ENCODE peak calls at places on chromosomes 4 and X, in six cellular contexts. D is A549, K is K562, U is IMR-90, N is GM12878, J is HepG2. I is an unnamed sample.

GRCh38 chr4:78863991-78864390 is 75.2 kb downstream of the PAQR3 start:
- DNase-seq in D (no peak), K (no peak), U (no peak), N (no peak), J (no peak), I (no peak)

GRCh38 chr4:126890994-126891393 is 741.8 kb upstream of the INTU start:
- DNase-seq in D (no peak), K (no peak), U (peak), N (no peak), J (no peak), I (no peak)

GRCh38 chr4:31791666-31792065 is 1071.5 kb downstream of the PCDH7 start:
- DNase-seq in D (no peak), K (no peak), U (no peak), N (no peak), J (no peak), I (no peak)

GRCh38 chrX:17020371-17020770 is 73.9 kb downstream of the REPS2 start:
- DNase-seq in D (no peak), K (no peak), U (no peak), N (no peak), J (no peak), I (no peak)

GRCh38 chr4:85956296-85956955 is 403.4 kb downstream of the MAPK10 start:
- DNase-seq in D (no peak), K (no peak), U (no peak), N (no peak), J (no peak), I (no peak)

GRCh38 chr4:73446336-73446938 is 10.4 kb downstream of the AFP start:
- DNase-seq in D (peak), K (peak), U (peak), N (no peak), J (peak), I (peak)

GRCh38 chrX:63282077-63282476 is 69.1 kb downstream of the SPIN4 start:
- DNase-seq in D (no peak), K (no peak), U (no peak), N (no peak), J (no peak), I (no peak)

GRCh38 chr4:139077567-139078355 is 62.2 kb downstream of the NOCT start:
- DNase-seq in D (no peak), K (no peak), U (no peak), N (no peak), J (no peak), I (no peak)

GRCh38 chr4:144355809-144356757 is 215.6 kb upstream of the GYPA start:
- DNase-seq in D (peak), K (peak), U (peak), N (peak), J (peak), I (peak)

GRCh38 chr4:80963051-80963450 is 67.5 kb upstream of the BMP3 start:
- DNase-seq in D (no peak), K (no peak), U (peak), N (no peak), J (no peak), I (no peak)

GRCh38 chrX:15343075-15343476 is 7.8 kb upstream of the PIGA start:
- DNase-seq in D (peak), K (no peak), U (peak), N (no peak), J (no peak), I (no peak)

GRCh38 chr4:188417181-188417580 is 277.9 kb downstream of the TRIML1 start:
- DNase-seq in D (no peak), K (no peak), U (peak), N (no peak), J (peak), I (no peak)

GRCh38 chr4:25552580-25553271 is 102.9 kb upstream of the SLC34A2 start:
- DNase-seq in D (peak), K (no peak), U (no peak), N (no peak), J (no peak), I (no peak)

GRCh38 chr4:162422312-162422711 is 258.5 kb upstream of the FSTL5 start:
- DNase-seq in D (no peak), K (no peak), U (no peak), N (no peak), J (no peak), I (no peak)

GRCh38 chr4:45662996-45663395 is 460.9 kb downstream of the GABRG1 start:
- DNase-seq in D (no peak), K (no peak), U (no peak), N (no peak), J (no peak), I (no peak)

GRCh38 chr4:37243722-37244582 is 591 bp upstream of the NWD2 start:
- DNase-seq in D (no peak), K (no peak), U (no peak), N (no peak), J (peak), I (peak)

GRCh38 chrX:71537743-71538142 is 4.8 kb downstream of the OGT start:
- DNase-seq in D (no peak), K (no peak), U (no peak), N (no peak), J (no peak), I (no peak)

GRCh38 chr4:52873191-52873590 is 11.1 kb downstream of the RASL11B start:
- DNase-seq in D (no peak), K (no peak), U (no peak), N (no peak), J (no peak), I (no peak)

GRCh38 chr4:180350866-180351350 is 1892.3 kb upstream of the TENM3 start:
- DNase-seq in D (no peak), K (no peak), U (peak), N (no peak), J (no peak), I (no peak)

GRCh38 chr4:23455482-23455881 is 434.4 kb downstream of the PPARGC1A start:
- DNase-seq in D (no peak), K (no peak), U (no peak), N (no peak), J (peak), I (peak)

GRCh38 chr4:184722798-184723197 is 11.1 kb downstream of the CENPU start:
- DNase-seq in D (no peak), K (no peak), U (no peak), N (no peak), J (no peak), I (no peak)

GRCh38 chrX:65601530-65602281 is 65.7 kb upstream of the MSN start:
- DNase-seq in D (no peak), K (no peak), U (peak), N (no peak), J (peak), I (no peak)

GRCh38 chr4:109952612-109953011 is 39.9 kb downstream of the EGF start:
- DNase-seq in D (no peak), K (no peak), U (no peak), N (no peak), J (no peak), I (no peak)

GRCh38 chr4:83125738-83126141 is 11.2 kb upstream of the PLAC8 start:
- DNase-seq in D (no peak), K (no peak), U (no peak), N (no peak), J (no peak), I (no peak)

GRCh38 chrX:55312655-55313054 is 47.9 kb upstream of the PAGE3 start:
- DNase-seq in D (no peak), K (no peak), U (no peak), N (no peak), J (no peak), I (no peak)

GRCh38 chr4:85496933-85497332 is 22.0 kb downstream of the ARHGAP24 start:
- DNase-seq in D (no peak), K (no peak), U (peak), N (no peak), J (no peak), I (no peak)

GRCh38 chr4:36772154-36772516 is 472.4 kb upstream of the NWD2 start:
- DNase-seq in D (no peak), K (no peak), U (no peak), N (no peak), J (no peak), I (no peak)

GRCh38 chr4:164614999-164615398 is 138.9 kb upstream of the SMIM31 start:
- DNase-seq in D (no peak), K (no peak), U (no peak), N (no peak), J (no peak), I (no peak)

GRCh38 chr4:1637580-1638271 is 46.4 kb downstream of the FAM53A start:
- DNase-seq in D (no peak), K (no peak), U (no peak), N (no peak), J (no peak), I (no peak)

GRCh38 chr4:174358823-174359222 is 75.1 kb downstream of the CEP44 start:
- DNase-seq in D (no peak), K (no peak), U (peak), N (peak), J (no peak), I (no peak)

GRCh38 chrX:72309297-72310071 is 3.8 kb upstream of the CITED1 start:
- DNase-seq in D (no peak), K (no peak), U (no peak), N (no peak), J (no peak), I (no peak)

GRCh38 chr4:2298548-2298991 is 36.7 kb upstream of the MXD4 start:
- DNase-seq in D (no peak), K (no peak), U (no peak), N (no peak), J (no peak), I (no peak)

GRCh38 chr4:86898562-86898961 is 6.3 kb upstream of the C4orf36 start:
- DNase-seq in D (no peak), K (no peak), U (peak), N (no peak), J (no peak), I (no peak)

GRCh38 chr4:14280567-14280966 is 653.0 kb upstream of the BOD1L1 start:
- DNase-seq in D (no peak), K (no peak), U (no peak), N (no peak), J (no peak), I (no peak)

GRCh38 chrX:110853610-110854009 is 58.0 kb upstream of the CHRDL1 start:
- DNase-seq in D (peak), K (peak), U (no peak), N (no peak), J (no peak), I (peak)

GRCh38 chrX:17737707-17738001 is 361 bp downstream of the SCML1 start:
- DNase-seq in D (no peak), K (no peak), U (no peak), N (no peak), J (no peak), I (no peak)

DNA sequence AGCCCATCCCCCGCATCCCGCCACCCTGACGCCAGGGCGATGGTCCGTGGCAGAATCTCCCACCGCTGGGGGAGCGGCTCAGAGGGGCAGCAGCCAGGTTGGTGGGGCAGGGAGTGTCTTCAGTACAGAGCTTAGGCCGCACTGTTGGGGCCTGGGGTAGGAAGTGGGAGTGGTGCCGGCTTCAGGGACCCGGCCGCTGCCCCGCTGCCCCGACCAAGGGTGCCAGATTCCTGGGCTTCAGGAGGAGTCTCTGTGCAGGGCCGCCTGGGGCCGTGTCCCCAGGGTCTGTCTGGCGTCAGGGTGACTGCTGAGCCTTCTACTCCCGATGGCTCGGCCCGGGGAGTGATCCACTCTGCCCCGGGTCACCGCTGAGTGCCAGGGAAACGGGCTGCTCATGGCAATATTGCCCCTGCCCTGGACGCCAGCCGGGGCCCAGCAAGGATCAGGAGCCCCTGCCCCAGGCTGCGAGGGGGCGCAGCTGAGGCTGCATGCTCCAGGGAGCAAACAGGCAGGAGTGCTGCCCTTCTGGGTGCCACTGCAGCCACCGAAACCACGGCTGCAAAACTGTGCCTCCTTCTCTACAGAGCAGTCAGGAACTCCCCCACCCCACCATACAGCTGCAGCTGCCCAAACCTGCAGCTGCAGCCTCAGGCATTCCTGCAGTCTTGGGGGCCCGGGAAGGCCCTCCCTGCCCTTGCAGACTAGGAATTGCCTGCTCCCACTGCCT is 1206.1 kb downstream of the ARAP2 start:
- DNase-seq in D (no peak), K (no peak), U (no peak), N (no peak), J (no peak), I (no peak)
- TF ChIP-seq BHLHE40 in D (no peak), K (no peak), U (no peak), N (no peak), J (no peak), I (no peak)

GRCh38 chrX:10195947-10196346 is 39.2 kb downstream of the CLCN4 start:
- DNase-seq in D (no peak), K (no peak), U (no peak), N (no peak), J (no peak), I (no peak)

GRCh38 chrX:10197597-10198210 is 40.9 kb downstream of the CLCN4 start:
- DNase-seq in D (no peak), K (no peak), U (no peak), N (no peak), J (no peak), I (no peak)

GRCh38 chrX:10195425-10195824 is 38.6 kb downstream of the CLCN4 start:
- DNase-seq in D (no peak), K (no peak), U (no peak), N (no peak), J (no peak), I (no peak)

GRCh38 chrX:10199212-10199611 is 42.4 kb downstream of the CLCN4 start:
- DNase-seq in D (no peak), K (no peak), U (peak), N (no peak), J (no peak), I (no peak)

GRCh38 chrX:10198254-10198653 is 41.5 kb downstream of the CLCN4 start:
- DNase-seq in D (no peak), K (no peak), U (peak), N (no peak), J (no peak), I (no peak)
- TF ChIP-seq BHLHE40 in D (no peak), K (no peak), U (no peak), N (no peak), J (no peak), I (no peak)

DNA sequence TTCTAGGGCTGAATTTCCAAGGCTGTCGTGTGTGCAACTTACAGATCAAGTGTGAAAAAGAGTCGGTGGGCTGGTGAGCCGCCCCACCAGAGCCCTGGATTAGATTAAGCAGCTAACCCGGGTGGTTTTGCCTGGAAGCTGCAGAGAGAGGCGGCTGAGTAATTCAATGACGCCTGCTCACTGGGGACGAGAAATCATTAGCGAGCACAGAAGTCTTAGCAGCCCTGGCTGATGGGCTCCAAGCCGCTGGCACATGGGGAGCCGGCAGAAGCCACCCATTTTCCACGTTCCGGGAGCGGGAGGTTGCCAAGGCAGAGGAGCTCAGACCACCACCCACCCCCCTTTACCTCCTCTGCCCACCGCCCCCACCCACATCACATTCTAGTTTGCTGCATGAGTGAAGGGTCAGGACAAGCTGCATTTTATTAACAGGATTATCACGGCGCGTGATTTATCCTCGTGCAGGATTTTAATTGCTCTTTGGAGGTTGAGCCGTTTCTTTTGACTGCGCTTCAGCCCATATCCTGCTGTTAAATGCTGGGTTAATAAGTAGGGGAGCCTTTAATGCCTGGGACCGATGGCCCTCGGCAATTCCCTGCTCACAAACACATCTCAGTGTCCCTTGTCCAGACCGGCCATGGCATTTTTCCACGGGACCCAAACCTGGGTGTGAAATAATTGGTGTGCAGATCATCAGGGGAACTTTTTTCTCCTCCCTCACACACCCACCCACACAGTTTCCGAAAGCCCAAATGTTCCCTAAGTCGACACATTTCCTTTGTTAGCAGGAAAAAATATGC is 19.1 kb downstream of the BCOR start:
- DNase-seq in D (no peak), K (no peak), U (no peak), N (no peak), J (no peak), I (no peak)
- TF ChIP-seq BHLHE40 in D (no peak), K (no peak), U (no peak), N (no peak), J (no peak), I (no peak)

DNA sequence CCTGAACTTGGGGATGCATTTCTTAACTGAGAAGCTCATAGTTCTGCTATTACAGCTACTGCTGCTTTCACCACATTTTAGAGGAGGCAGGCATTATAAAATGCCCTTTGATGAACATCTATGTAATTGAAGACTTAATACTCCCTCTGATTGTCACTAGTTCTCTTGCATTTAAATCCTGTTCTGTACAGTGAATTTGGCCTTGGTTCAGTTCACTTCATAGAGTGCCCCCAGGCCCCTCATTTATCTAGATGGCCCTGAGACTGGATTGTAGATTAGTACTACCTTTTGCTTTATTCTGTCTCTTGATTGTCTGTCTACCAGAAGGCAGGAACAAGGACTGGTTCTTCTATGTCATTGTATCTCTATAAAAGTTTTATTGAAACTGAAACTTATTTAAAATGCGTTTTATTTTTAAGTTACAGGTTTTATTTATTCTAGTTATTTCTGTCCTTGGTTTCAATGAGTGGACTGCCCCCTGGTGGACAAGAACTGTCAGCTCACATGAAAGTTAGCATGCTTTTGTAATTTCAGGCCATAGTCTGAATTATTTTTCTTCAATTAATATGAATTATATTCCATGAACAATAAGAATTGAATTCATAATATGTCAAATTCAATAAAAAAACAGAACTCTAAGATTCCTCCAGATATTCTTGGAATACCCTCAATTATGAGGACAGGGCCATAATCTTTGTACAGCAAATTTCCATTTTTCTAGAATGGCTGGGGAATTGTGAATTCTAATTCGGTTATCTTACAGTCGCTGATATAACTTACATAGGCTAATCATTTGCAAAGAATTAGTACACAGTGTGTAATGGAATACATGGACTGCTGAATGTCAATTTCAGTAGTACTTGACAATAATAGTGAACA is 47.2 kb upstream of the TMEM33 start:
- DNase-seq in D (no peak), K (no peak), U (peak), N (no peak), J (peak), I (peak)
- TF ChIP-seq BHLHE40 in D (no peak), K (no peak), U (no peak), N (no peak), J (no peak), I (no peak)

GRCh38 chr4:40038972-40039371 is 17.7 kb upstream of the N4BP2 start:
- DNase-seq in D (no peak), K (no peak), U (peak), N (no peak), J (no peak), I (no peak)
- TF ChIP-seq BHLHE40 in D (no peak), K (no peak), U (no peak), N (no peak), J (no peak), I (no peak)

DNA sequence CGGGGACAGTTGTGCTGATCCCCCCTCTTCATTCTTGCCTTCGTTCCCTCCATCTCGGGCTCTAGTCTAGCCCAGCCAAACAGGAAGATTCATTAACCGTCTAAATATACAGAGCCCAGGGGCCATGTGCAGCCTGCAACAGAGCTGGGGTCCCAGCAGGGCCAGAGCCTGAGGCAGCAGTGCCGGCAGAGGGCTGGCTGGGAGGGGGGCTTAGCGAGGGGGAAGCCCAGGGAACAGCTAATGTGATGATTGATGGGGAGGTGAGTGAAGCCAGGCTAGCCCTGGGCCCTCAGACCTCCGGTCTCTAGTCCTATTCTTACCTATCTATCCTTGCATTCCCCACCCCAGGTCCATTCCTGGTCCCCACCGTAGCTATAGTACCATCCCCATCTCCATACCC is 22.3 kb downstream of the EFNB1 start:
- DNase-seq in D (no peak), K (no peak), U (no peak), N (no peak), J (no peak), I (no peak)
- TF ChIP-seq BHLHE40 in D (no peak), K (no peak), U (no peak), N (no peak), J (no peak), I (no peak)

GRCh38 chr4:101155368-101155767 is 192.0 kb downstream of the PPP3CA start:
- DNase-seq in D (peak), K (no peak), U (peak), N (no peak), J (no peak), I (no peak)
- TF ChIP-seq BHLHE40 in D (no peak), K (no peak), U (no peak), N (no peak), J (no peak), I (no peak)

GRCh38 chr4:3321295-3321889 is 28.6 kb downstream of the RGS12 start:
- DNase-seq in D (no peak), K (no peak), U (no peak), N (no peak), J (no peak), I (no peak)

GRCh38 chr4:3322059-3322550 is 29.3 kb downstream of the RGS12 start:
- DNase-seq in D (no peak), K (no peak), U (peak), N (no peak), J (no peak), I (no peak)

GRCh38 chr4:3320361-3321023 is 27.7 kb downstream of the RGS12 start:
- DNase-seq in D (no peak), K (no peak), U (no peak), N (no peak), J (no peak), I (no peak)

GRCh38 chr4:3323071-3323481 is 30.3 kb downstream of the RGS12 start:
- DNase-seq in D (no peak), K (no peak), U (no peak), N (no peak), J (peak), I (no peak)

GRCh38 chr4:3324093-3324815 is 31.4 kb downstream of the RGS12 start:
- DNase-seq in D (no peak), K (peak), U (no peak), N (no peak), J (no peak), I (no peak)
- TF ChIP-seq BHLHE40 in D (no peak), K (peak), U (no peak), N (no peak), J (no peak), I (no peak)

GRCh38 chr4:177951026-177951425 is 508.8 kb upstream of the AGA start:
- DNase-seq in D (no peak), K (no peak), U (no peak), N (no peak), J (no peak), I (no peak)
- TF ChIP-seq BHLHE40 in D (no peak), K (no peak), U (no peak), N (no peak), J (no peak), I (no peak)

I was measured in HEK293T.